ENCODE peak calls at places on chromosomes 13 and 19, in six cellular contexts. G, Z, C, Q, I and T are unnamed samples. For H3K4me1, the result is how much of the 10 kb centered on the place peaks cover.

GRCh38 chr13:69761581-69761980 is 346.0 kb upstream of the ATXN8OS start:
- DNase-seq in Q (no peak), G (no peak), Z (no peak), I (no peak), C (no peak), T (no peak)

GRCh38 chr13:101292711-101293110 is 123.6 kb downstream of the NALCN start:
- DNase-seq in C (peak), Z (no peak), G (no peak), I (no peak), Q (no peak), T (no peak)

GRCh38 chr19:44539991-44540390 is 10.5 kb upstream of the CEACAM20 start:
- DNase-seq in I (no peak), C (no peak), Q (no peak), Z (no peak), G (no peak), T (no peak)

GRCh38 chr19:38042132-38042531 is 135.1 kb downstream of the SIPA1L3 start:
- DNase-seq in Z (no peak), G (no peak), I (no peak), C (no peak), Q (no peak), T (no peak)

GRCh38 chr13:28385362-28385761 is 109.6 kb downstream of the FLT1 start:
- DNase-seq in Q (no peak), I (no peak), G (no peak), C (no peak), Z (no peak), T (no peak)

GRCh38 chr13:72383646-72384045 is 343.8 kb downstream of the MZT1 start:
- DNase-seq in G (no peak), I (no peak), C (no peak), Q (no peak), Z (no peak), T (no peak)

GRCh38 chr19:49567722-49568454 is 12.5 kb downstream of the NOSIP start:
- DNase-seq in Q (peak), G (no peak), Z (no peak), I (no peak), C (no peak), T (no peak)

GRCh38 chr13:32376642-32377418 is 51.1 kb downstream of the N4BP2L1 start:
- DNase-seq in Z (no peak), Q (no peak), G (no peak), C (no peak), I (no peak), T (no peak)

GRCh38 chr13:100633461-100633860 is 41.1 kb downstream of the TMTC4 start:
- DNase-seq in G (no peak), Q (no peak), I (no peak), C (peak), Z (no peak), T (no peak)

GRCh38 chr13:32228330-32229041 is 86.7 kb downstream of the ZAR1L start:
- DNase-seq in Z (peak), C (peak), Q (no peak), I (no peak), G (peak), T (no peak)

GRCh38 chr13:32001392-32001768 is 30.2 kb upstream of the FRY start:
- DNase-seq in I (no peak), Q (no peak), C (peak), Z (peak), G (peak), T (peak)

GRCh38 chr13:71962126-71962525 is 95.1 kb upstream of the DACH1 start:
- DNase-seq in C (no peak), Z (no peak), G (no peak), I (no peak), Q (no peak), T (no peak)

GRCh38 chr19:16372065-16372915 is 47.7 kb downstream of the KLF2 start:
- DNase-seq in C (no peak), G (no peak), I (no peak), Z (no peak), Q (no peak), T (no peak)

GRCh38 chr19:4908781-4909171 is 525 bp upstream of the UHRF1 start:
- DNase-seq in Z (no peak), I (peak), G (no peak), C (no peak), Q (no peak), T (no peak)
- H3K4me3 ChIP-seq in Z (peak), I (peak), G (no peak), C (no peak), Q (peak), T (no peak)

GRCh38 chr19:11196406-11197287 is 698 bp downstream of the KANK2 start:
- DNase-seq in I (peak), G (peak), Q (no peak), Z (peak), C (peak), T (peak)
- H3K4me1 ChIP-seq in I (under half), G (under half), Q (under half), Z (under half), C (under half), T (under half)

DNA sequence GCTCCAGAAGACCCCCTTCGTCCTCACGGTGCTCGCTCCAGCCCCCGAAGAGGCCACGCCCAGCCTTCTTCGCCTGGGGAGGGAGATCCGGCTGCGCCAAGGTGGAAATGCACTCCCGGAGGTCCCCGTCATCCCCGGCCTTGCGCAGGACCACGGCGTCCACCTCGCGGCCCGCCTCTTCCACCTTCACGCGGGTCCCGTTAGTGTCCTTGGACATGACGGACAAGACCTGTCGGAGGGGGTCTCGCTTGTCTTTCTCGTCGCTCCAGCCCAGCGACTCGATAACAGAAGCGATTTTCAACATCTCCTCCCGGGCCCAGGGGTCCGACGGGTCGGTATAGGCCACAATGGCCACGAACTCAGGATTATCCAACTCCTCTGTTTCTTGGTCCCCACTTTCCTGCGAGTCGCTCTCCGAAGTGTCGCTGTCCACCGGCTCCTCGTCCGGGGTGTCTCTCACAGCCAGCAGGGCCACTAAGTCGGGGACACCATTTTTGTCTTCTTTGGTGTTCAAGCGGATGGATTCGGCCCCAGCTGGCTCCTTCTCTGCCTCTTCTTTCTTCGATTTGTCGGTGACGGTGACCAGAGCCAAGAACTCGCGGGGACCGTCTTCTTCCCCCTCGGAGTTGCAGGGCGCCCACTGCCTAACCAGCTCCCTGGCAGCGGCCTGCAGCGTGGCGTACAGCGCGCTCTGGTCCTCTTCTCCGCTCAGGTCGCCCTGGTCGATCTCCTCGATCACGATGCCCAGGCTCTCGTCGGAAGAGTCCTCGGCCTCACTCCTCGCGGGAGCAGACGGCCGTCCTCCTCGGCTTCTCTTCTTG is 1.3 kb downstream of the PNMA8B start:
- DNase-seq in G (no peak), Z (peak), C (no peak), Q (no peak), I (no peak), T (no peak)
- H3K4me3 ChIP-seq in G (no peak), Z (peak), C (no peak), Q (peak), I (peak), T (no peak)

GRCh38 chr19:1214862-1215731 is 9.5 kb downstream of the STK11 start:
- DNase-seq in Z (no peak), Q (no peak), C (no peak), G (no peak), I (no peak), T (peak)
- H3K4me1 ChIP-seq in Z (under half), Q (under half), C (under half), G (under half), I (under half), T (under half)

GRCh38 chr13:22837980-22838615 is 342.7 kb upstream of the SGCG start:
- DNase-seq in Q (no peak), G (no peak), Z (no peak), C (no peak), I (no peak), T (no peak)
- H3K4me3 ChIP-seq in Q (no peak), G (no peak), Z (no peak), C (no peak), I (no peak), T (no peak)

DNA sequence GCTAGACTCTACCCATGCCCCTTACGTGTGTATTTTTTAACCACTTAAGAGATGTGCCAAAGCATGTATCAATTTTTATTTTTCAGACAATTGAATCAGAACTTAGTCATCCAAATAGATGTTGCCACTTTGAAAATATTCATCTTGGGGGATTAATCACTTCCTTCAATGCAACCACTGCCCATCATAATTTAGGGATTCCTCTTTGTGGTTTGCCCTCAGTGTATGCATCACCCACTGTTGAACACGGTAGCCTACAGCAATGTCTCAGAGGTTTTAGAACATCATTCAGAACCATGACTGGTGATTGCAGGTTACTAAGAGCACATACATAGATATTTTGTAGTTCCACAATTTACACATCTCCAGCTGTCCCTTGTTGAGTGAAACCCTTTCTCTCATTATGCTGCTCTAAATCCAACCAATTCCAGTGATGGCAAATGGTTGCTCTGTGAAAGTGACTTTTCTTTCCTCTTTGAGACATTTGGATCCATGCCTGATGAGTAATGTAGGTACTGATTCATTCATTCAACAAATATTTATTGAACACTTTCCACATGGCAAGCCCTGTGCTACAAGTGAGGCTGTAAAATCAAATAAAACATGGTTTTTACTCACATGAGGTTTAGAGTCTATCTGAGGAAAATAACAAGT is 60.6 kb upstream of the SERP2 start:
- DNase-seq in Z (no peak), I (no peak), Q (no peak), C (peak), G (no peak), T (no peak)
- H3K4me1 ChIP-seq in Z (under half), I (under half), Q (under half), C (under half), G (under half), T (under half)

GRCh38 chr19:1441022-1441426 is 2.8 kb downstream of the RPS15 start:
- DNase-seq in G (no peak), Q (no peak), I (no peak), C (no peak), Z (no peak), T (no peak)
- H3K4me3 ChIP-seq in G (no peak), Q (no peak), I (no peak), C (no peak), Z (no peak), T (no peak)

GRCh38 chr19:55419624-55420236 is 12.1 kb upstream of the UBE2S start:
- DNase-seq in G (no peak), Z (no peak), I (no peak), Q (no peak), C (no peak), T (no peak)
- H3K4me1 ChIP-seq in G (under half), Z (under half), I (under half), Q (under half), C (under half), T (under half)